ENCODE peak calls at places on chromosomes 11 and 22, in six cellular contexts. G is thyroid gland, S is heart left ventricle, U is fibroblast of lung, R is GM23338, L is SK-N-SH. D is an unnamed sample.
A peak's percentile ranks its signal among the peaks of the same experiment; 100 is the strongest.

GRCh38 chr22:19448739-19449421 is 1.4 kb upstream of the C22orf39 start:
- DNase-seq in S (no peak), L (no peak), G (no peak), R (no peak), U (no peak), D (peak; percentile 31)

GRCh38 chr11:63019506-63019905 is 3.9 kb upstream of the SLC22A8 start:
- DNase-seq in L (no peak), U (no peak), S (no peak), G (no peak), R (no peak), D (peak; percentile 84)

GRCh38 chr11:76674517-76675400 is 4.2 kb upstream of the LRRC32 start:
- DNase-seq in U (no peak), S (no peak), L (no peak), G (no peak), R (peak; percentile 48), D (no peak)

GRCh38 chr11:77506857-77507256 is 33.0 kb upstream of the PAK1 start:
- DNase-seq in L (peak; percentile 39), S (no peak), G (no peak), U (no peak), R (no peak), D (no peak)

GRCh38 chr11:37788141-37788877 is 1190.3 kb upstream of the RAG2 start:
- DNase-seq in R (no peak), G (no peak), L (no peak), U (peak; percentile 51), S (no peak), D (peak; percentile 3)

GRCh38 chr11:44243633-44244343 is 66.2 kb downstream of the ALX4 start:
- DNase-seq in U (peak; percentile 34), S (no peak), L (no peak), G (peak; percentile 65), R (peak; percentile 94), D (peak; percentile 97)

GRCh38 chr11:71434576-71435130 is 13.5 kb downstream of the DHCR7 start:
- DNase-seq in L (no peak), S (no peak), U (no peak), R (no peak), G (no peak), D (no peak)

GRCh38 chr22:41816241-41816640 is 15.8 kb downstream of the CCDC134 start:
- DNase-seq in S (no peak), R (no peak), U (no peak), G (no peak), L (no peak), D (no peak)

GRCh38 chr22:40396882-40397281 is 26.5 kb downstream of the SGSM3 start:
- DNase-seq in S (no peak), U (peak; percentile 80), L (peak; percentile 75), R (peak; percentile 79), G (peak; percentile 94), D (peak; percentile 89)

GRCh38 chr22:27397036-27397947 is 404.3 kb downstream of the MN1 start:
- DNase-seq in S (no peak), G (no peak), L (no peak), R (no peak), U (no peak), D (no peak)

GRCh38 chr11:26761382-26761781 is 39.5 kb upstream of the SLC5A12 start:
- DNase-seq in S (no peak), L (no peak), G (no peak), U (no peak), R (no peak), D (peak; percentile 62)

GRCh38 chr22:31313366-31314147 is 21.3 kb upstream of the PIK3IP1 start:
- DNase-seq in G (peak; percentile 98), S (peak; percentile 80), L (peak; percentile 72), U (peak; percentile 67), R (peak; percentile 95), D (peak; percentile 82)

GRCh38 chr11:120223793-120224192 is 13.0 kb downstream of the OAF start:
- DNase-seq in R (no peak), G (no peak), U (no peak), L (no peak), S (no peak), D (no peak)

GRCh38 chr11:119684361-119685072 is 44.5 kb downstream of the NECTIN1 start:
- DNase-seq in U (peak; percentile 69), R (no peak), L (peak; percentile 69), S (no peak), G (no peak), D (peak; percentile 91)

GRCh38 chr11:70105755-70106571 is 27.8 kb downstream of the ANO1 start:
- DNase-seq in U (no peak), R (no peak), L (peak; percentile 87), S (no peak), G (peak; percentile 90), D (no peak)

GRCh38 chr11:83773950-83774880 is 488.0 kb upstream of the CCDC90B start:
- DNase-seq in R (no peak), U (no peak), G (no peak), L (no peak), S (no peak), D (peak; percentile 53)

DNA sequence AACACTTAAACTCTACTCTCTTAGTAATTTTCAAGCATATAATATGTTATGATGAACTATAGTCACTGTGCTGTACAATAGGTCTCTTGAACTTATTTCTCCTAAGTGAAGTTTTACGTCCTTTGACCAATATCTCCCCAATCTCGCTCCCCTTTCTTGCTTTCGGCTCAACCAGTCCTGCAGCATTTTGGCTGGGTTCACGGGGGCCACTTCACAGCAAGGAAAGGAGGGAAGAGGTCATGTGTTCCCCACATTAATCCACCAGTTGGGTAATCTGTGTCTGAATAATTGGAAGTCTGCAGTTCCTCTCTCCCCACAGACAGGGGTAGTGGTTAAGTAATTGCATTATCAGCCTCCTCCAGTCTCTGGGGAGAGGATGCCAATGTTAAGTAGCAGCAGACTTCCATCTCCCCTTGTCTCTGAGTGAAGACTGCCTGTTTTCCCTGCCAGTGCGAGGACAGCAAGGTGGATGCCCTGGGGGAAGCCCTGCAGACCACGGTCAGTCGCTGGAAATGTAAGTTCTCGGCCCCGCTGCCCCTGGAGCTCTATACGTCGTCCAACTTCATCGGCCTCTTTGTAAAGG is 59.2 kb upstream of the CRTAM start:
- DNase-seq in S (no peak), U (no peak), L (peak; percentile 43), G (no peak), R (no peak), D (peak; percentile 37)
- H3K27ac ChIP-seq in S (no peak overlapping the region), U (no peak overlapping the region), L (peak overlapping the region; percentile 38), G (no peak overlapping the region), R (no peak overlapping the region), D (no peak overlapping the region)

DNA sequence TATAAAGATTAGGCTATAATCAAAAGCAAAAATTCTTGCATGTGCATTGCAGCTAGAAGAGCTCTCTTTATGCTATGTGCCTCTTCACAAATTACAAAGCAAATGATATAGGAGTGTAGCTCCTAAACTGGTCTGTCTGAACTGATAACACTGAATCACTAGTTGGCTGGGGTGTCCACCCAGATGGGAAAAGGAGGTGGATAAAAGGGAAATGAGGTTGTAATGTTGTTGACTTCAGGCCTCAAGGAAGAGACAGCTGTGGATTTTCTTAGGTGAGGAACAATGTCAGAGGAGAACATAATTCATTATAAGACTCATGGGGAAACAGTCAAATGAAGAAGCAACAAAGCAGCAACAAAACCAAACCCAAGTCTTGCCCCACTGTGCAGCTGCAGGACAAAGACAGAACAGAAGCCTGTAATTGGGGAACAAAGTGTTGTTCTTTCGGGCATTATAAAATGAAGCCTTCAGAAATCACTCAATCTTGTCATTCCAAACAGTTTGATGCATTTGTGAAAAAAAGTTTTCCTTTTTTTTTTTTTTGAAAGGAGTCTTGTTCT is 130.1 kb upstream of the DDI1 start:
- DNase-seq in L (no peak), R (no peak), G (no peak), U (no peak), S (no peak), D (no peak)
- H3K27ac ChIP-seq in L (no peak overlapping the region), R (no peak overlapping the region), G (no peak overlapping the region), U (no peak overlapping the region), S (no peak overlapping the region), D (no peak overlapping the region)

DNA sequence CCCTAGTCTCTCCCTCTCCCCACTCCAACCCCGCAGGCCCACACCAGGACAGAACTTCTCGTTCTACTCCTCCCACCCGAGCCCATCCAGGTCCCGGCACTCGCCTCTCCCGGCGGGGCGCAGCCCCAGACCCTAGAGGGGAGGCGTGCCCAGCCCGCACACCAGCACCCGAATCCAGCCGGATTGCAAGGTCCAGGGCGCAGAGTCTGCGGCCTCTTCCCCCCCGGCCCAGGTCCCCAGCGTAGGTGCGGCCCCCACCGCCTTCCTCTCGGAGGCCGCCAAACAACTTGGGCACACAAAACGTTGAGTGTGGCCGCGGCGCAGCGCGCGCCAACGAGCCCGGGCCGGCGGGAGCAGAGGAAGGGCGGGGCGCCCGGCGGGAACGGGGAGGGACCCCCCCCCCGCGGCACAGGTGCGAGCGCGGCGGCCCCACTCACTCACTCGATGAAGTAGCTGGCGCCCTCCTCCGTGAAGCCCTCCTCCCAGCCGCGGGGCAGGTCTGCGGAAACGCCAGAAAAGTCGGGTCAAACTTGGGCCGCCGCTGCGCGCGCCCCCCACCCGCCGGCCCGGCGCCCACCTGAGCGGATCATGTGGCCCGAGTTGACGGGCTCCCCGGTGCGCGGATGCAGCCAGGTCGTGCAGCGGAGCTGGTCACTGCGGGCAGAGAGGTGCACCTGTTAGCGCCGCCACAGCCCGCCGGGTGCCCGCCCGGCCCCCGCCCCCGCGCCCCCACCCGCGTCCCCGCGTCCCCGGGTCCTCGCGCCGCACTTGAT is 480 bp downstream of the PLEKHA7 start:
- DNase-seq in U (no peak), R (peak; percentile 58), G (peak; percentile 29), S (no peak), L (peak; percentile 64), D (peak; percentile 11)
- H3K27ac ChIP-seq in U (no peak overlapping the region), R (no peak overlapping the region), G (peak overlapping the region; percentile 62), S (peak overlapping the region; percentile 38), L (no peak overlapping the region), D (no peak overlapping the region)

DNA sequence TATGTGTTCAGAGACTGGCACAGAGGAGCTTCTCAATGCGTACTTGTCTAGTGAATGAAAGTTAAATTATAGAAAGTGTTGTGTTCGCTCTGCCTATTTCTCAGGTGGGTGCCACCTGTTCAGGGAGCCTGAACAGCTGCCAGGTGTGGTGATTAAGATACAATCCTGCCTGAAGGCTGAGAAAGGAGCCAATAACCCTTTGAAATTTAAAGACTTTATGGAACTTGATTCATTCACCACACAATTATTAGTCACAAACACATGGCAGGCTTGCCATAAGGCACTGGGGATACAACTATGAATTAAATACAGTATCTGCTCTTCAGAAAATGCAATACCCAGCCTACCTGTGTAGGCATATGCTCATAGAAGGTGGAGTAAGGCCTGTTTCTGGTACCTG is 92.9 kb upstream of the AMOTL1 start:
- DNase-seq in L (no peak), S (no peak), U (no peak), G (no peak), R (no peak), D (no peak)
- H3K27ac ChIP-seq in L (no peak overlapping the region), S (no peak overlapping the region), U (no peak overlapping the region), G (no peak overlapping the region), R (no peak overlapping the region), D (no peak overlapping the region)